ENCODE peak calls at places on chromosome 2, in eight cellular contexts. One of them, this sample, is unnamed. For H3K9me3, the result is how much of the 10 kb centered on the place peaks cover.

GRCh38 chr2:129801575-129801974 is 177.9 kb upstream of the RAB6C start:
- DNase-seq in MM.1S: no peak
- DNase-seq in neural progenitor cell: no peak
- DNase-seq in GM12878: no peak
- DNase-seq in mammary epithelial cell: peak
- DNase-seq in DND-41: no peak
- DNase-seq in fibroblast of lung: peak
- DNase-seq in H9: no peak
- DNase-seq in this sample: no peak

GRCh38 chr2:100601661-100602060 is 38.9 kb downstream of the PDCL3 start:
- DNase-seq in mammary epithelial cell: no peak
- DNase-seq in GM12878: no peak
- DNase-seq in neural progenitor cell: no peak
- DNase-seq in fibroblast of lung: no peak
- DNase-seq in MM.1S: no peak
- DNase-seq in H9: no peak
- DNase-seq in DND-41: no peak
- DNase-seq in this sample: no peak

GRCh38 chr2:48045613-48046012 is 139.3 kb upstream of the FBXO11 start:
- DNase-seq in mammary epithelial cell: no peak
- DNase-seq in GM12878: peak
- DNase-seq in MM.1S: peak
- DNase-seq in neural progenitor cell: no peak
- DNase-seq in H9: no peak
- DNase-seq in DND-41: no peak
- DNase-seq in fibroblast of lung: no peak
- DNase-seq in this sample: no peak

GRCh38 chr2:228056293-228056692 is 125.2 kb downstream of the SPHKAP start:
- DNase-seq in GM12878: no peak
- DNase-seq in fibroblast of lung: no peak
- DNase-seq in DND-41: no peak
- DNase-seq in neural progenitor cell: no peak
- DNase-seq in H9: no peak
- DNase-seq in MM.1S: no peak
- DNase-seq in mammary epithelial cell: no peak
- DNase-seq in this sample: no peak

GRCh38 chr2:225566798-225567197 is 167.3 kb downstream of the NYAP2 start:
- DNase-seq in fibroblast of lung: no peak
- DNase-seq in mammary epithelial cell: peak
- DNase-seq in MM.1S: no peak
- DNase-seq in GM12878: no peak
- DNase-seq in H9: no peak
- DNase-seq in DND-41: no peak
- DNase-seq in neural progenitor cell: no peak
- DNase-seq in this sample: no peak

GRCh38 chr2:102142829-102143449 is 393 bp downstream of the IL1R1 start:
- DNase-seq in fibroblast of lung: peak
- DNase-seq in neural progenitor cell: no peak
- DNase-seq in mammary epithelial cell: peak
- DNase-seq in MM.1S: no peak
- DNase-seq in DND-41: no peak
- DNase-seq in H9: peak
- DNase-seq in GM12878: no peak
- DNase-seq in this sample: peak

GRCh38 chr2:139031722-139032121 is 251.5 kb upstream of the NXPH2 start:
- DNase-seq in fibroblast of lung: no peak
- DNase-seq in neural progenitor cell: peak
- DNase-seq in DND-41: no peak
- DNase-seq in MM.1S: peak
- DNase-seq in H9: peak
- DNase-seq in mammary epithelial cell: peak
- DNase-seq in GM12878: peak
- DNase-seq in this sample: no peak

GRCh38 chr2:75074708-75075107 is 116.3 kb downstream of the POLE4 start:
- DNase-seq in MM.1S: no peak
- DNase-seq in DND-41: no peak
- DNase-seq in mammary epithelial cell: no peak
- DNase-seq in H9: no peak
- DNase-seq in neural progenitor cell: no peak
- DNase-seq in GM12878: no peak
- DNase-seq in fibroblast of lung: no peak
- DNase-seq in this sample: no peak

GRCh38 chr2:238290079-238290478 is 1.7 kb upstream of the PER2 start:
- DNase-seq in fibroblast of lung: no peak
- DNase-seq in mammary epithelial cell: peak
- DNase-seq in neural progenitor cell: peak
- DNase-seq in GM12878: no peak
- DNase-seq in DND-41: peak
- DNase-seq in MM.1S: no peak
- DNase-seq in H9: peak
- DNase-seq in this sample: no peak

GRCh38 chr2:215499330-215499729 is 63.5 kb upstream of the FN1 start:
- DNase-seq in neural progenitor cell: no peak
- DNase-seq in DND-41: no peak
- DNase-seq in fibroblast of lung: peak
- DNase-seq in mammary epithelial cell: peak
- DNase-seq in GM12878: no peak
- DNase-seq in H9: no peak
- DNase-seq in MM.1S: no peak
- DNase-seq in this sample: no peak

GRCh38 chr2:74544634-74545033 is 9.1 kb downstream of the LOXL3 start:
- DNase-seq in H9: no peak
- DNase-seq in neural progenitor cell: no peak
- DNase-seq in GM12878: no peak
- DNase-seq in fibroblast of lung: no peak
- DNase-seq in DND-41: no peak
- DNase-seq in MM.1S: no peak
- DNase-seq in mammary epithelial cell: no peak
- DNase-seq in this sample: no peak

GRCh38 chr2:9811679-9812511 is 31.4 kb upstream of the TAF1B start:
- DNase-seq in mammary epithelial cell: no peak
- DNase-seq in DND-41: no peak
- DNase-seq in fibroblast of lung: no peak
- DNase-seq in MM.1S: no peak
- DNase-seq in H9: no peak
- DNase-seq in neural progenitor cell: no peak
- DNase-seq in GM12878: no peak
- DNase-seq in this sample: no peak

DNA sequence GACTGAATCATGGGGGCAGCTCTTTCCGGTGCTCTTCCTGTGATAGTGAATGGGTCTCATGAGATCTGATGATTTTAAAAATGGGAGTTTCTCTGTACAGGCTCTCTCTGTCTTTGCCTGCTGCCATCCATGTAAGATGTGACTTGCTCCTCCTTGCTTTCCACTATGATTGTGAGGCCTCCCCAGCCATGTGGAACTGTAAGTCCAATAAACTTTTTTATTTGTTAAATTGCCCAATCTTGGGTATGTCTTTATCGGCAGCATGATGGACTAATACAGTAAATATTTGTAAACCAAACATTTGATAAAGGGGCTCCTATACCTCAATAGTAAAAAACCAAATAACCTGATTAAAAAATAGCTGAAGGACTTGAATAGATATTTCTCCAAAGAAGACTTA is 77.3 kb downstream of the INSIG2 start:
- DNase-seq in GM12878: no peak
- DNase-seq in neural progenitor cell: no peak
- DNase-seq in fibroblast of lung: no peak
- DNase-seq in mammary epithelial cell: no peak
- DNase-seq in DND-41: no peak
- DNase-seq in MM.1S: no peak
- DNase-seq in H9: no peak
- DNase-seq in this sample: no peak
- H3K9me3 ChIP-seq in GM12878: under half
- H3K9me3 ChIP-seq in neural progenitor cell: under half
- H3K9me3 ChIP-seq in fibroblast of lung: under half
- H3K9me3 ChIP-seq in mammary epithelial cell: under half
- H3K9me3 ChIP-seq in DND-41: under half
- H3K9me3 ChIP-seq in MM.1S: under half
- H3K9me3 ChIP-seq in H9: under half
- H3K9me3 ChIP-seq in this sample: under half

DNA sequence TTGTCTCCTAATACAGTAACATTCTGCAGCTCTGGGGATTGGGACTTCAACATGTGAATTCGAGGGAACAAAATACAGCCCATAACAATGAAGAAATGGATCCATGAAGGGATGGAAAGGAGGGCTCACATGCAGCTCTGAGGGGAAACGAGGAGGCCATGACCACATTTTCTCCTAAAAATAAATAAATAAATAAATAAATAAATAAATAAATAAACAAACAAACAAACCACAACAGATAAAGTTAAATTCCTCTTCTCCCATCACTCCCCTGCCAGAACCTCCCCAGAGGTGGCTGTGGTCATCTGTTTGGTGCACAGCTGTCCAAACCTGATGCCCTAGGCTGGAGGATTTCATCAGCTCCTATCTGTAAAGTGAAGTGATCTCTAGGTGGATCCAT is 42.7 kb downstream of the MAL start:
- DNase-seq in neural progenitor cell: no peak
- DNase-seq in MM.1S: no peak
- DNase-seq in DND-41: no peak
- DNase-seq in mammary epithelial cell: no peak
- DNase-seq in H9: no peak
- DNase-seq in GM12878: no peak
- DNase-seq in fibroblast of lung: no peak
- DNase-seq in this sample: no peak
- H2AFZ ChIP-seq in neural progenitor cell: no peak
- H2AFZ ChIP-seq in MM.1S: no peak
- H2AFZ ChIP-seq in DND-41: no peak
- H2AFZ ChIP-seq in mammary epithelial cell: no peak
- H2AFZ ChIP-seq in H9: no peak
- H2AFZ ChIP-seq in GM12878: no peak
- H2AFZ ChIP-seq in fibroblast of lung: no peak
- H2AFZ ChIP-seq in this sample: no peak

GRCh38 chr2:177161741-177162440 is 50.7 kb upstream of the HNRNPA3 start:
- DNase-seq in H9: no peak
- DNase-seq in GM12878: no peak
- DNase-seq in neural progenitor cell: peak
- DNase-seq in fibroblast of lung: peak
- DNase-seq in DND-41: peak
- DNase-seq in mammary epithelial cell: no peak
- DNase-seq in MM.1S: peak
- DNase-seq in this sample: no peak
- H3K9ac ChIP-seq in H9: no peak
- H3K9ac ChIP-seq in GM12878: no peak
- H3K9ac ChIP-seq in neural progenitor cell: no peak
- H3K9ac ChIP-seq in fibroblast of lung: no peak
- H3K9ac ChIP-seq in DND-41: no peak
- H3K9ac ChIP-seq in mammary epithelial cell: no peak
- H3K9ac ChIP-seq in MM.1S: no peak
- H3K9ac ChIP-seq in this sample: no peak

DNA sequence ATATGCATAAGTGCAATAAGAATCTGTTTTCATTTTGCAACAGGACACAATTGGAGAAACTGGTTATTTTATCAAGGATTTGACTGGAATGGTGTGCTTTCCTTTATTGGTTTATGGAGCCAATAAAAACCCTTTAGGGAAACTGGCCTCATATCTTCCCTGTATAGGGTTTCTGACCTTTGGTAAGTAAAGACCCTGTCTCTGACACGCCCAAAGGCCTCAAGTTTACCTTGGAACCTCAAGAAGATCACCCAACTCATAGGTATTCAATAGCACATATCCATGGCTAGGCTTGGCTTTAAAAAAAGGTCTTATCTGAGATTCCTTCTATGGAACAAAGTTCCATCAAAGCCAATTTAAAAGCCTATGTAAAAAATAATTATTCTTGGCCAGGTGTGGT is 11.2 kb downstream of the HAAO start:
- DNase-seq in H9: no peak
- DNase-seq in mammary epithelial cell: no peak
- DNase-seq in MM.1S: no peak
- DNase-seq in neural progenitor cell: no peak
- DNase-seq in fibroblast of lung: no peak
- DNase-seq in GM12878: no peak
- DNase-seq in DND-41: no peak
- DNase-seq in this sample: no peak
- H3K9me3 ChIP-seq in H9: under half
- H3K9me3 ChIP-seq in mammary epithelial cell: under half
- H3K9me3 ChIP-seq in MM.1S: under half
- H3K9me3 ChIP-seq in neural progenitor cell: under half
- H3K9me3 ChIP-seq in fibroblast of lung: under half
- H3K9me3 ChIP-seq in GM12878: under half
- H3K9me3 ChIP-seq in DND-41: under half
- H3K9me3 ChIP-seq in this sample: under half

GRCh38 chr2:219475697-219476604 is 22.7 kb upstream of the GMPPA start:
- DNase-seq in fibroblast of lung: peak
- DNase-seq in neural progenitor cell: peak
- DNase-seq in H9: peak
- DNase-seq in MM.1S: peak
- DNase-seq in mammary epithelial cell: no peak
- DNase-seq in GM12878: no peak
- DNase-seq in DND-41: peak
- DNase-seq in this sample: peak

GRCh38 chr2:219478916-219479315 is 19.8 kb upstream of the GMPPA start:
- DNase-seq in neural progenitor cell: no peak
- DNase-seq in DND-41: no peak
- DNase-seq in mammary epithelial cell: no peak
- DNase-seq in MM.1S: no peak
- DNase-seq in H9: no peak
- DNase-seq in GM12878: no peak
- DNase-seq in fibroblast of lung: no peak
- DNase-seq in this sample: no peak

GRCh38 chr2:219475278-219475677 is 23.4 kb upstream of the GMPPA start:
- DNase-seq in MM.1S: no peak
- DNase-seq in neural progenitor cell: no peak
- DNase-seq in fibroblast of lung: no peak
- DNase-seq in mammary epithelial cell: no peak
- DNase-seq in GM12878: no peak
- DNase-seq in DND-41: no peak
- DNase-seq in H9: no peak
- DNase-seq in this sample: no peak

GRCh38 chr2:219477815-219478214 is 20.9 kb upstream of the GMPPA start:
- DNase-seq in GM12878: no peak
- DNase-seq in mammary epithelial cell: no peak
- DNase-seq in H9: no peak
- DNase-seq in neural progenitor cell: no peak
- DNase-seq in fibroblast of lung: no peak
- DNase-seq in MM.1S: no peak
- DNase-seq in DND-41: no peak
- DNase-seq in this sample: no peak

GRCh38 chr2:219476605-219477578 is 21.8 kb upstream of the GMPPA start:
- DNase-seq in DND-41: peak
- DNase-seq in MM.1S: no peak
- DNase-seq in GM12878: no peak
- DNase-seq in neural progenitor cell: peak
- DNase-seq in mammary epithelial cell: no peak
- DNase-seq in H9: peak
- DNase-seq in fibroblast of lung: no peak
- DNase-seq in this sample: peak
- H2AFZ ChIP-seq in DND-41: no peak
- H2AFZ ChIP-seq in MM.1S: no peak
- H2AFZ ChIP-seq in GM12878: no peak
- H2AFZ ChIP-seq in neural progenitor cell: peak
- H2AFZ ChIP-seq in mammary epithelial cell: no peak
- H2AFZ ChIP-seq in H9: no peak
- H2AFZ ChIP-seq in fibroblast of lung: no peak
- H2AFZ ChIP-seq in this sample: peak

GRCh38 chr2:15956751-15957736 is 16.7 kb downstream of the MYCN start:
- DNase-seq in H9: no peak
- DNase-seq in fibroblast of lung: no peak
- DNase-seq in neural progenitor cell: no peak
- DNase-seq in GM12878: no peak
- DNase-seq in mammary epithelial cell: peak
- DNase-seq in MM.1S: no peak
- DNase-seq in DND-41: no peak
- DNase-seq in this sample: no peak
- H3K9ac ChIP-seq in H9: no peak
- H3K9ac ChIP-seq in fibroblast of lung: no peak
- H3K9ac ChIP-seq in neural progenitor cell: no peak
- H3K9ac ChIP-seq in GM12878: no peak
- H3K9ac ChIP-seq in mammary epithelial cell: no peak
- H3K9ac ChIP-seq in MM.1S: no peak
- H3K9ac ChIP-seq in DND-41: no peak
- H3K9ac ChIP-seq in this sample: no peak

This sample was measured in neuronal stem cell.